ENCODE peak calls at places on chromosomes 5 and 9, in nine cellular contexts. W is A673, N is psoas muscle, A is heart left ventricle, R is GM23248, J is NT2/D1, V is MM.1S, P is heart right ventricle, M is right lobe of liver. Q is an unnamed sample.

GRCh38 chr9:133269537-133270357 is 5.3 kb downstream of the ABO start:
- DNase-seq in A (no peak), R (no peak), W (no peak), P (no peak), J (no peak), M (no peak), V (no peak), N (no peak), Q (no peak)

GRCh38 chr5:80399553-80400239 is 8.2 kb upstream of the ZFYVE16 start:
- DNase-seq in A (no peak), W (no peak), N (no peak), V (peak; percentile 46), J (no peak), M (no peak), P (no peak), R (peak; percentile 88), Q (no peak)

GRCh38 chr9:93062364-93062763 is 3.9 kb downstream of the SUSD3 start:
- DNase-seq in N (no peak), P (no peak), J (no peak), V (no peak), R (no peak), W (no peak), M (no peak), A (no peak), Q (no peak)

GRCh38 chr9:118222375-118222774 is 518.2 kb downstream of the TLR4 start:
- DNase-seq in P (no peak), V (no peak), M (no peak), W (no peak), A (no peak), R (no peak), J (peak; percentile 20), N (no peak), Q (no peak)

GRCh38 chr5:138954257-138955012 is 79.3 kb upstream of the LRRTM2 start:
- DNase-seq in W (no peak), V (no peak), N (no peak), J (no peak), A (no peak), R (no peak), M (no peak), P (no peak), Q (peak; percentile 50)

GRCh38 chr5:42636425-42636824 is 120.2 kb upstream of the CCDC152 start:
- DNase-seq in W (peak; percentile 10), R (peak; percentile 20), P (no peak), N (no peak), V (peak; percentile 44), A (no peak), J (no peak), M (no peak), Q (no peak)

GRCh38 chr5:134506054-134507039 is 19.1 kb upstream of the JADE2 start:
- DNase-seq in W (no peak), N (peak; percentile 82), J (no peak), R (peak; percentile 11), M (peak; percentile 91), V (no peak), P (peak; percentile 82), A (peak; percentile 78), Q (no peak)

GRCh38 chr5:154753792-154754191 is 1.4 kb upstream of the LARP1 start:
- DNase-seq in R (peak; percentile 98), J (no peak), W (no peak), P (peak; percentile 74), N (peak; percentile 82), A (peak; percentile 76), M (no peak), V (no peak), Q (no peak)

GRCh38 chr9:95510610-95511231 is 6.0 kb downstream of the PTCH1 start:
- DNase-seq in W (peak; percentile 97), R (peak; percentile 97), M (peak; percentile 91), A (peak; percentile 90), V (peak; percentile 88), J (peak; percentile 94), N (peak; percentile 94), P (peak; percentile 88), Q (peak; percentile 95)

GRCh38 chr5:171596391-171596878 is 177.0 kb downstream of the FGF18 start:
- DNase-seq in P (peak; percentile 80), V (no peak), N (peak; percentile 86), J (no peak), W (no peak), A (peak; percentile 82), M (no peak), R (peak; percentile 48), Q (no peak)

GRCh38 chr5:36073595-36074216 is 7.0 kb upstream of the UGT3A2 start:
- DNase-seq in P (no peak), J (no peak), M (no peak), W (peak; percentile 87), N (no peak), V (peak; percentile 87), A (no peak), R (peak; percentile 24), Q (peak; percentile 22)

GRCh38 chr9:4768681-4769080 is 24.1 kb upstream of the RCL1 start:
- DNase-seq in J (no peak), P (no peak), M (no peak), V (no peak), W (no peak), N (no peak), A (no peak), R (no peak), Q (no peak)

GRCh38 chr5:110880413-110880812 is 141.6 kb downstream of the SLC25A46 start:
- DNase-seq in P (peak; percentile 15), M (no peak), A (no peak), R (peak; percentile 70), W (peak; percentile 5), V (no peak), J (no peak), N (no peak), Q (no peak)

GRCh38 chr9:136011703-136012496 is 50.7 kb upstream of the UBAC1 start:
- DNase-seq in M (peak; percentile 89), A (peak; percentile 86), V (no peak), N (peak; percentile 88), W (no peak), J (no peak), R (peak; percentile 37), P (peak; percentile 89), Q (peak; percentile 83)

GRCh38 chr9:108786756-108787663 is 68.8 kb downstream of the ACTL7B start:
- DNase-seq in P (no peak), M (no peak), A (no peak), V (no peak), W (peak; percentile 85), N (no peak), J (no peak), R (peak; percentile 69), Q (no peak)

GRCh38 chr5:107483196-107483595 is 187.5 kb downstream of the EFNA5 start:
- DNase-seq in P (no peak), M (no peak), A (no peak), J (no peak), V (no peak), N (no peak), R (no peak), W (no peak), Q (no peak)
- H3K4me1 ChIP-seq in P (peaks cover 16% of the 10 kb centered on the region), M (no peaks in the 10 kb centered on the region), A (no peaks in the 10 kb centered on the region), J (no peaks in the 10 kb centered on the region), V (peaks cover 2% of the 10 kb centered on the region), N (no peaks in the 10 kb centered on the region), R (no peaks in the 10 kb centered on the region), W (peaks cover 27% of the 10 kb centered on the region), Q (peaks cover 6% of the 10 kb centered on the region)

DNA sequence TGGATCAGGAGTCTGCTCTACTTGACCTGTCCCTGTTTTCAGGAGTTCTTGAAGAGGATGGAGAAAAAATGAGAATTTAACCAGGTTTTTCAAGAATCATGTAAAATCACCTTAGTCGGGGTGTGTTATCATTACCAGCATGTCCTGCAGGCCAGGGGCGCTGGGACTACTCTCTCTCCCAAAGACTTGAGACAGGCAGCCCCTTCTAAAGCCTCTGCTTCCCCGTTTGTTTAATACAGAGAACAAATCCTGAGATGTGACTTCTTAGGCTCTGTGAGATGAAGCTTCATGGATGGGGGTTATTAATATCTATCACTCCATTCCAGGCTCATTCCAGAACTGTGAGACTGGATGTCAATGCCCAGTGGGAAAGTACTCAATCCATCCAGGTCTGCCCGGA is 3.0 kb downstream of the PAX5 start:
- DNase-seq in P (no peak), W (no peak), M (no peak), J (no peak), A (no peak), N (no peak), V (no peak), R (no peak), Q (no peak)
- H3K4me1 ChIP-seq in P (peaks cover 53% of the 10 kb centered on the region), W (peaks cover 2% of the 10 kb centered on the region), M (no peaks in the 10 kb centered on the region), J (peaks cover 4% of the 10 kb centered on the region), A (peaks cover 30% of the 10 kb centered on the region), N (peaks cover 31% of the 10 kb centered on the region), V (peaks cover 11% of the 10 kb centered on the region), R (no peaks in the 10 kb centered on the region), Q (peaks cover 11% of the 10 kb centered on the region)

GRCh38 chr5:10584714-10585113 is 20.8 kb downstream of the ANKRD33B start:
- DNase-seq in V (no peak), J (no peak), R (no peak), A (no peak), P (no peak), M (no peak), N (no peak), W (no peak), Q (no peak)
- H3K4me1 ChIP-seq in V (no peaks in the 10 kb centered on the region), J (peaks cover 2% of the 10 kb centered on the region), R (no peaks in the 10 kb centered on the region), A (no peaks in the 10 kb centered on the region), P (peaks cover 51% of the 10 kb centered on the region), M (no peaks in the 10 kb centered on the region), N (peaks cover 8% of the 10 kb centered on the region), W (no peaks in the 10 kb centered on the region), Q (no peaks in the 10 kb centered on the region)

GRCh38 chr9:99113418-99114048 is 8.6 kb downstream of the TGFBR1 start:
- DNase-seq in P (no peak), W (no peak), J (no peak), M (no peak), N (no peak), R (no peak), V (no peak), A (no peak), Q (no peak)

GRCh38 chr9:99114049-99114440 is 9.1 kb downstream of the TGFBR1 start:
- DNase-seq in P (no peak), M (no peak), W (no peak), R (no peak), J (no peak), N (no peak), V (no peak), A (no peak), Q (no peak)

GRCh38 chr9:99115947-99116543 is 11.1 kb downstream of the TGFBR1 start:
- DNase-seq in R (no peak), V (no peak), W (no peak), J (no peak), M (no peak), N (no peak), A (no peak), P (no peak), Q (no peak)

GRCh38 chr9:99114846-99115500 is 10.1 kb downstream of the TGFBR1 start:
- DNase-seq in W (no peak), V (no peak), P (no peak), M (no peak), N (no peak), R (no peak), J (no peak), A (no peak), Q (no peak)

DNA sequence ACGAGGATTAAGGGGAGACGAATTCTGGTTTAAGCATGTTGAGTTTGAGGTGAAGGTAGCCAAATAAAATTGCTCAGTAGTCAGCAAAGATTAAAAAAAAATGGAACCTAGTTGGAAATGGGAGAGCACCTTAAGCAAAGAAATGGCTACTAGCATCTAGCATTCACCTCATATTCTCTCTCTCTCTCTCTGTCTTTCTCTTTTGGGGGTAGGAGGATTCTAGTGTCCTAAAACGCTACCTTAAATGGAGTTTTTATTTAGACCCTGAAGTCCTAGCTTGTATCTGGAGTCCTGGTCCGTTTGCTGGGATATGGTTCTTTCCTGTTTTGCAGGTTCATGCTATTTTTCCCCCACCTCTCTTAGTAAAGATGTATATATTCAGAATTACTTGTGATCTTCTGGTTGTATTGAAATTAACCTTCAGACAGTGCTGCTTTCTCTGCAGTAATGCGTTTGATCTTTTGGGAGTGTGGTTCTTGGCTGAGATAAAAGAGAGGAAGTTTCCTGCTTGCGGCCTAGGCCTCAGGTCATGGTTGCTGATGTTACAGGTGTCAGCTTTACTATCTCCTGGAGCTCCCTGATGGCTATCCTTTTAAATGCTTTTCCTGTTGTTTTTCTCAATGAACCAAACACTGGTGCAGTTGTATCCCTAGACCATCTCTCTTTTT is 8.0 kb downstream of the TGFBR1 start:
- DNase-seq in J (no peak), A (no peak), W (no peak), M (no peak), R (no peak), N (no peak), P (no peak), V (peak; percentile 18), Q (no peak)
- H3K4me1 ChIP-seq in J (no peaks in the 10 kb centered on the region), A (peaks cover 9% of the 10 kb centered on the region), W (no peaks in the 10 kb centered on the region), M (no peaks in the 10 kb centered on the region), R (peaks cover 35% of the 10 kb centered on the region), N (peaks cover 83% of the 10 kb centered on the region), P (peaks cover 72% of the 10 kb centered on the region), V (peaks cover 9% of the 10 kb centered on the region), Q (no peaks in the 10 kb centered on the region)

Q was measured in BE2C.